ENCODE peak calls at places on chromosomes 4 and X, in four cellular contexts. B is iPS-NIHi11, P is right cardiac atrium, N is fibroblast of pulmonary artery. I is an unnamed sample.

GRCh38 chr4:80186666-80187065 is 10.6 kb upstream of the PRDM8 start:
- DNase-seq in N (no peak), P (no peak), B (no peak), I (no peak)

GRCh38 chr4:25474690-25475089 is 97.6 kb downstream of the ANAPC4 start:
- DNase-seq in P (no peak), N (no peak), B (no peak), I (no peak)

GRCh38 chr4:8909548-8909947 is 37.9 kb upstream of the HMX1 start:
- DNase-seq in B (peak), P (no peak), N (no peak), I (no peak)

GRCh38 chr4:37685726-37686372 is 327 bp downstream of the RELL1 start:
- DNase-seq in P (no peak), B (no peak), N (no peak), I (peak)

GRCh38 chr4:7539659-7540058 is 104.9 kb upstream of the PSAPL1 start:
- DNase-seq in N (no peak), B (peak), P (no peak), I (peak)

GRCh38 chr4:109611045-109611616 is 51.1 kb downstream of the MCUB start:
- DNase-seq in B (no peak), P (no peak), N (peak), I (peak)

GRCh38 chrX:131802836-131803626 is 220.1 kb upstream of the STK26 start:
- DNase-seq in B (peak), P (no peak), N (no peak), I (peak)

GRCh38 chrX:101658661-101659477 is 781 bp downstream of the ARMCX2 start:
- DNase-seq in P (peak), N (peak), B (peak), I (peak)

GRCh38 chr4:13559414-13559813 is 15.1 kb upstream of the NKX3-2 start:
- DNase-seq in N (peak), B (no peak), P (no peak), I (no peak)

GRCh38 chr4:94413085-94413685 is 38.6 kb upstream of the PDLIM5 start:
- DNase-seq in B (no peak), P (no peak), N (no peak), I (no peak)

GRCh38 chrX:97984641-97985040 is 1100.9 kb downstream of the RPA4 start:
- DNase-seq in P (no peak), N (no peak), B (peak), I (peak)

GRCh38 chrX:50111762-50112161 is 89.0 kb downstream of the AKAP4 start:
- DNase-seq in P (no peak), B (no peak), N (no peak), I (no peak)

GRCh38 chr4:164748375-164748774 is 5.6 kb upstream of the SMIM31 start:
- DNase-seq in B (peak), P (no peak), N (peak), I (no peak)

I was measured in mesendoderm.